ENCODE peak calls at places on chromosomes 5 and 9, in seven cellular contexts. One of them, this sample, is unnamed.

GRCh38 chr5:93092349-93093105 is 488.5 kb downstream of the NR2F1-AS1 start:
- DNase-seq in suprapubic skin: no peak
- DNase-seq in CD8-positive, alpha-beta memory T cell: no peak
- DNase-seq in GM12878: no peak
- DNase-seq in caudate nucleus: no peak
- DNase-seq in naive thymus-derived CD4-positive, alpha-beta T cell: no peak
- DNase-seq in cardiac muscle cell: peak; percentile 75
- DNase-seq in this sample: no peak

GRCh38 chr9:9950813-9951212 is 662.0 kb downstream of the PTPRD start:
- DNase-seq in suprapubic skin: no peak
- DNase-seq in CD8-positive, alpha-beta memory T cell: no peak
- DNase-seq in GM12878: no peak
- DNase-seq in caudate nucleus: no peak
- DNase-seq in naive thymus-derived CD4-positive, alpha-beta T cell: no peak
- DNase-seq in cardiac muscle cell: no peak
- DNase-seq in this sample: no peak

GRCh38 chr5:78360674-78361225 is 333 bp downstream of the SCAMP1 start:
- DNase-seq in suprapubic skin: peak; percentile 79
- DNase-seq in CD8-positive, alpha-beta memory T cell: peak; percentile 69
- DNase-seq in GM12878: no peak
- DNase-seq in caudate nucleus: peak; percentile 55
- DNase-seq in naive thymus-derived CD4-positive, alpha-beta T cell: peak; percentile 63
- DNase-seq in cardiac muscle cell: no peak
- DNase-seq in this sample: peak; percentile 57

GRCh38 chr5:61752588-61752987 is 420.5 kb downstream of the ZSWIM6 start:
- DNase-seq in suprapubic skin: no peak
- DNase-seq in CD8-positive, alpha-beta memory T cell: no peak
- DNase-seq in GM12878: no peak
- DNase-seq in caudate nucleus: no peak
- DNase-seq in naive thymus-derived CD4-positive, alpha-beta T cell: no peak
- DNase-seq in cardiac muscle cell: no peak
- DNase-seq in this sample: no peak

GRCh38 chr5:179680780-179681411 is at the start of gene CBY3:
- DNase-seq in suprapubic skin: no peak
- DNase-seq in CD8-positive, alpha-beta memory T cell: no peak
- DNase-seq in GM12878: no peak
- DNase-seq in caudate nucleus: no peak
- DNase-seq in naive thymus-derived CD4-positive, alpha-beta T cell: no peak
- DNase-seq in cardiac muscle cell: no peak
- DNase-seq in this sample: no peak

GRCh38 chr5:111627862-111628261 is 115.5 kb upstream of the STARD4 start:
- DNase-seq in suprapubic skin: no peak
- DNase-seq in CD8-positive, alpha-beta memory T cell: no peak
- DNase-seq in GM12878: no peak
- DNase-seq in caudate nucleus: no peak
- DNase-seq in naive thymus-derived CD4-positive, alpha-beta T cell: no peak
- DNase-seq in cardiac muscle cell: no peak
- DNase-seq in this sample: no peak

GRCh38 chr5:112573441-112573840 is 154.4 kb upstream of the EPB41L4A start:
- DNase-seq in suprapubic skin: no peak
- DNase-seq in CD8-positive, alpha-beta memory T cell: no peak
- DNase-seq in GM12878: no peak
- DNase-seq in caudate nucleus: no peak
- DNase-seq in naive thymus-derived CD4-positive, alpha-beta T cell: no peak
- DNase-seq in cardiac muscle cell: no peak
- DNase-seq in this sample: no peak

GRCh38 chr9:124593080-124594058 is 86.2 kb upstream of the NR5A1 start:
- DNase-seq in suprapubic skin: no peak
- DNase-seq in CD8-positive, alpha-beta memory T cell: no peak
- DNase-seq in GM12878: no peak
- DNase-seq in caudate nucleus: no peak
- DNase-seq in naive thymus-derived CD4-positive, alpha-beta T cell: no peak
- DNase-seq in cardiac muscle cell: peak; percentile 37
- DNase-seq in this sample: no peak

GRCh38 chr9:127574089-127574921 is 37.8 kb upstream of the STXBP1 start:
- DNase-seq in suprapubic skin: no peak
- DNase-seq in CD8-positive, alpha-beta memory T cell: no peak
- DNase-seq in GM12878: no peak
- DNase-seq in caudate nucleus: no peak
- DNase-seq in naive thymus-derived CD4-positive, alpha-beta T cell: no peak
- DNase-seq in cardiac muscle cell: peak; percentile 38
- DNase-seq in this sample: no peak

GRCh38 chr9:126701820-126702500 is 88.2 kb downstream of the LMX1B start:
- DNase-seq in suprapubic skin: peak; percentile 75
- DNase-seq in CD8-positive, alpha-beta memory T cell: no peak
- DNase-seq in GM12878: no peak
- DNase-seq in caudate nucleus: no peak
- DNase-seq in naive thymus-derived CD4-positive, alpha-beta T cell: no peak
- DNase-seq in cardiac muscle cell: no peak
- DNase-seq in this sample: no peak

GRCh38 chr5:78221964-78222451 is 72.5 kb downstream of the AP3B1 start:
- DNase-seq in suprapubic skin: no peak
- DNase-seq in CD8-positive, alpha-beta memory T cell: no peak
- DNase-seq in GM12878: peak; percentile 92
- DNase-seq in caudate nucleus: no peak
- DNase-seq in naive thymus-derived CD4-positive, alpha-beta T cell: no peak
- DNase-seq in cardiac muscle cell: peak; percentile 47
- DNase-seq in this sample: no peak

GRCh38 chr5:100517301-100517974 is 17.7 kb upstream of the FAM174A start:
- DNase-seq in suprapubic skin: no peak
- DNase-seq in CD8-positive, alpha-beta memory T cell: no peak
- DNase-seq in GM12878: no peak
- DNase-seq in caudate nucleus: no peak
- DNase-seq in naive thymus-derived CD4-positive, alpha-beta T cell: no peak
- DNase-seq in cardiac muscle cell: no peak
- DNase-seq in this sample: no peak

GRCh38 chr5:96761618-96762017 is 46.1 kb downstream of the ERAP1 start:
- DNase-seq in suprapubic skin: no peak
- DNase-seq in CD8-positive, alpha-beta memory T cell: no peak
- DNase-seq in GM12878: no peak
- DNase-seq in caudate nucleus: no peak
- DNase-seq in naive thymus-derived CD4-positive, alpha-beta T cell: no peak
- DNase-seq in cardiac muscle cell: no peak
- DNase-seq in this sample: no peak

GRCh38 chr9:20804476-20805253 is 120.6 kb downstream of the FOCAD start:
- DNase-seq in suprapubic skin: no peak
- DNase-seq in CD8-positive, alpha-beta memory T cell: no peak
- DNase-seq in GM12878: no peak
- DNase-seq in caudate nucleus: no peak
- DNase-seq in naive thymus-derived CD4-positive, alpha-beta T cell: no peak
- DNase-seq in cardiac muscle cell: peak; percentile 70
- DNase-seq in this sample: no peak

GRCh38 chr9:33172256-33172678 is 5.1 kb upstream of the B4GALT1 start:
- DNase-seq in suprapubic skin: no peak
- DNase-seq in CD8-positive, alpha-beta memory T cell: no peak
- DNase-seq in GM12878: no peak
- DNase-seq in caudate nucleus: no peak
- DNase-seq in naive thymus-derived CD4-positive, alpha-beta T cell: no peak
- DNase-seq in cardiac muscle cell: peak; percentile 93
- DNase-seq in this sample: no peak

GRCh38 chr5:139141410-139141809 is 56.8 kb downstream of the SIL1 start:
- DNase-seq in suprapubic skin: no peak
- DNase-seq in CD8-positive, alpha-beta memory T cell: no peak
- DNase-seq in GM12878: no peak
- DNase-seq in caudate nucleus: no peak
- DNase-seq in naive thymus-derived CD4-positive, alpha-beta T cell: no peak
- DNase-seq in cardiac muscle cell: peak; percentile 45
- DNase-seq in this sample: no peak

GRCh38 chr5:139138790-139139189 is 59.4 kb downstream of the SIL1 start:
- DNase-seq in suprapubic skin: no peak
- DNase-seq in CD8-positive, alpha-beta memory T cell: no peak
- DNase-seq in GM12878: no peak
- DNase-seq in caudate nucleus: peak; percentile 40
- DNase-seq in naive thymus-derived CD4-positive, alpha-beta T cell: no peak
- DNase-seq in cardiac muscle cell: peak; percentile 50
- DNase-seq in this sample: no peak

GRCh38 chr5:139138109-139138508 is 60.1 kb downstream of the SIL1 start:
- DNase-seq in suprapubic skin: no peak
- DNase-seq in CD8-positive, alpha-beta memory T cell: no peak
- DNase-seq in GM12878: no peak
- DNase-seq in caudate nucleus: no peak
- DNase-seq in naive thymus-derived CD4-positive, alpha-beta T cell: no peak
- DNase-seq in cardiac muscle cell: no peak
- DNase-seq in this sample: no peak

GRCh38 chr5:139141841-139142240 is 56.3 kb downstream of the SIL1 start:
- DNase-seq in suprapubic skin: no peak
- DNase-seq in CD8-positive, alpha-beta memory T cell: no peak
- DNase-seq in GM12878: no peak
- DNase-seq in caudate nucleus: no peak
- DNase-seq in naive thymus-derived CD4-positive, alpha-beta T cell: no peak
- DNase-seq in cardiac muscle cell: peak; percentile 88
- DNase-seq in this sample: no peak

GRCh38 chr5:139140631-139141071 is 57.5 kb downstream of the SIL1 start:
- DNase-seq in suprapubic skin: no peak
- DNase-seq in CD8-positive, alpha-beta memory T cell: no peak
- DNase-seq in GM12878: no peak
- DNase-seq in caudate nucleus: no peak
- DNase-seq in naive thymus-derived CD4-positive, alpha-beta T cell: no peak
- DNase-seq in cardiac muscle cell: no peak
- DNase-seq in this sample: peak; percentile 31
- H3K27ac ChIP-seq in suprapubic skin: no peak overlapping the region
- H3K27ac ChIP-seq in CD8-positive, alpha-beta memory T cell: no peak overlapping the region
- H3K27ac ChIP-seq in GM12878: no peak overlapping the region
- H3K27ac ChIP-seq in caudate nucleus: peak overlapping the region; percentile 85
- H3K27ac ChIP-seq in naive thymus-derived CD4-positive, alpha-beta T cell: no peak overlapping the region
- H3K27ac ChIP-seq in cardiac muscle cell: no peak overlapping the region
- H3K27ac ChIP-seq in this sample: no peak overlapping the region

DNA sequence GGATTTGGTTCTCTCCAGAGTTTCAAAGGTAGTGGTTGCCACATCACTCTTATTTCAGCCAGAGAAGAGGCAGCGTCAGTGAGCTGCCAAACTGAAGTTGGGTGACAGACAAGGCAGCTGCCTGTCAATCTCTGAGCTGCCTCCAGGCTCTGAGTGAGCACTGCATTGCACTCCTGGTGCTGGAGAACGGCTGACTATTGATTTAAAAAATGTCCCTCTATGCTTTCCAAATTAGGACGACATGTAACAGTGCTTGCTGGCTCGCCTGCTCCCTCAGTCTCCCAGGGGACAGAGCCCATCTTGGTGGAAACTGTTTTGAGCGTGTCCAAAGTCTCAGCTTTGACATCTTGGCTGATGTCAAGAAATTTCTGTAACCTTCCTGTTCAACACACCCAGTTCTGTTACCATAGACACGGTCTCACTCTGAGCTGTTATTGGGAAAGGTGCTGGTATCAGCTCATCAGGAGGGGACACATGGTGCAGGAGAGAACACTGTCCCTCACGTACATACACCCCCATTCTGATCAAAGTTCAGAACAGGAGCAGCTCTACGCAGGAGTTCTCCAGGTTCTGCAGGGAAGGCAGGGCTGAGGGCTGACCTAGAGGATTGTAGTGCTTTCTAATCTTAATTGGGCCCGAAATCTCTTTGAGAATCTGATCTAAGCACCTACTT is 15.7 kb downstream of the PCDH12 start:
- DNase-seq in suprapubic skin: no peak
- DNase-seq in CD8-positive, alpha-beta memory T cell: no peak
- DNase-seq in GM12878: no peak
- DNase-seq in caudate nucleus: no peak
- DNase-seq in naive thymus-derived CD4-positive, alpha-beta T cell: no peak
- DNase-seq in cardiac muscle cell: no peak
- DNase-seq in this sample: no peak
- H3K27ac ChIP-seq in suprapubic skin: no peak overlapping the region
- H3K27ac ChIP-seq in CD8-positive, alpha-beta memory T cell: no peak overlapping the region
- H3K27ac ChIP-seq in GM12878: no peak overlapping the region
- H3K27ac ChIP-seq in caudate nucleus: peak overlapping the region; percentile 91
- H3K27ac ChIP-seq in naive thymus-derived CD4-positive, alpha-beta T cell: no peak overlapping the region
- H3K27ac ChIP-seq in cardiac muscle cell: no peak overlapping the region
- H3K27ac ChIP-seq in this sample: no peak overlapping the region

GRCh38 chr5:37754976-37755375 is 84.9 kb downstream of the GDNF start:
- DNase-seq in suprapubic skin: no peak
- DNase-seq in CD8-positive, alpha-beta memory T cell: no peak
- DNase-seq in GM12878: no peak
- DNase-seq in caudate nucleus: no peak
- DNase-seq in naive thymus-derived CD4-positive, alpha-beta T cell: no peak
- DNase-seq in cardiac muscle cell: no peak
- DNase-seq in this sample: no peak

GRCh38 chr5:37756248-37756647 is 83.6 kb downstream of the GDNF start:
- DNase-seq in suprapubic skin: no peak
- DNase-seq in CD8-positive, alpha-beta memory T cell: no peak
- DNase-seq in GM12878: no peak
- DNase-seq in caudate nucleus: no peak
- DNase-seq in naive thymus-derived CD4-positive, alpha-beta T cell: no peak
- DNase-seq in cardiac muscle cell: no peak
- DNase-seq in this sample: no peak

GRCh38 chr5:37751227-37751626 is 88.6 kb downstream of the GDNF start:
- DNase-seq in suprapubic skin: no peak
- DNase-seq in CD8-positive, alpha-beta memory T cell: no peak
- DNase-seq in GM12878: no peak
- DNase-seq in caudate nucleus: no peak
- DNase-seq in naive thymus-derived CD4-positive, alpha-beta T cell: no peak
- DNase-seq in cardiac muscle cell: no peak
- DNase-seq in this sample: no peak

GRCh38 chr5:37757980-37758582 is 81.8 kb downstream of the GDNF start:
- DNase-seq in suprapubic skin: no peak
- DNase-seq in CD8-positive, alpha-beta memory T cell: no peak
- DNase-seq in GM12878: no peak
- DNase-seq in caudate nucleus: no peak
- DNase-seq in naive thymus-derived CD4-positive, alpha-beta T cell: no peak
- DNase-seq in cardiac muscle cell: peak; percentile 32
- DNase-seq in this sample: no peak

GRCh38 chr5:37755581-37755980 is 84.3 kb downstream of the GDNF start:
- DNase-seq in suprapubic skin: no peak
- DNase-seq in CD8-positive, alpha-beta memory T cell: no peak
- DNase-seq in GM12878: no peak
- DNase-seq in caudate nucleus: no peak
- DNase-seq in naive thymus-derived CD4-positive, alpha-beta T cell: no peak
- DNase-seq in cardiac muscle cell: no peak
- DNase-seq in this sample: no peak
- H3K27ac ChIP-seq in suprapubic skin: no peak overlapping the region
- H3K27ac ChIP-seq in CD8-positive, alpha-beta memory T cell: no peak overlapping the region
- H3K27ac ChIP-seq in GM12878: no peak overlapping the region
- H3K27ac ChIP-seq in caudate nucleus: no peak overlapping the region
- H3K27ac ChIP-seq in naive thymus-derived CD4-positive, alpha-beta T cell: no peak overlapping the region
- H3K27ac ChIP-seq in cardiac muscle cell: no peak overlapping the region
- H3K27ac ChIP-seq in this sample: no peak overlapping the region

DNA sequence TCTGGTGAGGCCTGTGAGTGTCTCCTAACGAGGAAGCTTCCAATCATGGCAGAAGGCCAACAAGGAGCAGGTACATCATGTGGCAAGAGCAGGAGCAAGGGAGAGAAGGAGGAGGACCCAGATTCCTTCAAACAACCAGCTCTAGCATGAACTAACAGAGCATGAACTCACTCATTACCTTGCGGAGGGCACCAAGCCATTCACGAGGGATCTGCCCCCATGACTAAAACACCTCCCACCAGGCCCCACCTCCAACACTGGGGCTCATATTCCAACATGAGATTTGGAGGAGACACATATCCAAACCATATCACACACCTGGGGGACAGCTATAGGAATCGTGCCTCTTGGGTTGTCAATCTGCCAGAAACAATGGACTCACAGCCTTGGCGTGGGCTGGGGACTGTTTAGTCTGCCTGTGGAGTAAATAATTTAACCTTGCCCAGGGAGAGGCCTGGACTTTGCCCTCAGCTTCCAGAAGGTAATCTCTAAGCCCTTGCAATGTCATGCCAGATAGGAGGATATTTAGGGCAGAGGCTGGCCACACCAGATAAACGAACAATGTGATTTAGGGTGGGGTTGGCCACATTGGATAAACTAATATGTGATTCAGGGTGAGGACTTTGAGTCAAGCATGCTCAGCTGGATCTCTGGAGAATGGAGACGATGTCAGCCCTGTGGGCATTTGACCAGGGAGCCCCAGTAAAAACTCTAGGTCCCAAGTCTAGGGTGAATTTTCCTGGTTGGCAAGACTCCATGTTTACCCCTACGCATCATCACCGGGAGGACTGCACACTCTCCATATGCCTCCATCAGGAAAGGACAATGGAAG is 13.6 kb upstream of the VDAC1 start:
- DNase-seq in suprapubic skin: no peak
- DNase-seq in CD8-positive, alpha-beta memory T cell: no peak
- DNase-seq in GM12878: no peak
- DNase-seq in caudate nucleus: no peak
- DNase-seq in naive thymus-derived CD4-positive, alpha-beta T cell: no peak
- DNase-seq in cardiac muscle cell: peak; percentile 30
- DNase-seq in this sample: no peak
- H3K27ac ChIP-seq in suprapubic skin: peak overlapping the region; percentile 27
- H3K27ac ChIP-seq in CD8-positive, alpha-beta memory T cell: no peak overlapping the region
- H3K27ac ChIP-seq in GM12878: no peak overlapping the region
- H3K27ac ChIP-seq in caudate nucleus: no peak overlapping the region
- H3K27ac ChIP-seq in naive thymus-derived CD4-positive, alpha-beta T cell: no peak overlapping the region
- H3K27ac ChIP-seq in cardiac muscle cell: no peak overlapping the region
- H3K27ac ChIP-seq in this sample: no peak overlapping the region

This sample was measured in substantia nigra.